ENCODE peak calls at places on chromosome 13, in nine cellular contexts. P is lung, Y is astrocyte of the spinal cord, R is fibroblast of lung, A is stomach, M is coronary artery, V is cardiac muscle cell, Q is heart right ventricle, S is tibial nerve. Z is an unnamed sample.
A peak's percentile ranks its signal among the peaks of the same experiment; 100 is the strongest.

GRCh38 chr13:87123987-87124784 is 547.0 kb upstream of the SLITRK5 start:
- DNase-seq in P (no peak), Y (peak; percentile 99), R (peak; percentile 100), A (no peak), M (no peak), V (peak; percentile 95), Q (peak; percentile 7), S (no peak), Z (no peak)

GRCh38 chr13:50438351-50438750 is 405.1 kb downstream of the DLEU7 start:
- DNase-seq in P (no peak), Y (no peak), R (no peak), A (no peak), M (no peak), V (no peak), Q (no peak), S (no peak), Z (no peak)

GRCh38 chr13:98710521-98710920 is 42.0 kb downstream of the SLC15A1 start:
- DNase-seq in P (no peak), Y (no peak), R (no peak), A (no peak), M (no peak), V (no peak), Q (no peak), S (no peak), Z (no peak)

GRCh38 chr13:21834511-21834910 is 163.6 kb downstream of the FGF9 start:
- DNase-seq in P (no peak), Y (no peak), R (no peak), A (no peak), M (no peak), V (no peak), Q (no peak), S (no peak), Z (no peak)

GRCh38 chr13:20197361-20197834 is 4.7 kb upstream of the GJB2 start:
- DNase-seq in P (no peak), Y (peak; percentile 79), R (peak; percentile 67), A (no peak), M (no peak), V (peak; percentile 58), Q (no peak), S (no peak), Z (no peak)

GRCh38 chr13:113928701-113929627 is 44.9 kb downstream of the C13orf46 start:
- DNase-seq in P (no peak), Y (peak; percentile 73), R (peak; percentile 90), A (peak; percentile 87), M (peak; percentile 93), V (peak; percentile 91), Q (peak; percentile 89), S (peak; percentile 86), Z (no peak)

GRCh38 chr13:82713681-82714405 is 1168.4 kb downstream of the SLITRK1 start:
- DNase-seq in P (no peak), Y (peak; percentile 22), R (peak; percentile 26), A (no peak), M (no peak), V (peak; percentile 8), Q (no peak), S (no peak), Z (no peak)

GRCh38 chr13:111093136-111093535 is 22.0 kb upstream of the ARHGEF7 start:
- DNase-seq in P (no peak), Y (no peak), R (no peak), A (no peak), M (no peak), V (no peak), Q (no peak), S (no peak), Z (no peak)

GRCh38 chr13:30116379-30116778 is 191.0 kb downstream of the KATNAL1 start:
- DNase-seq in P (no peak), Y (no peak), R (no peak), A (no peak), M (no peak), V (no peak), Q (no peak), S (no peak), Z (no peak)

GRCh38 chr13:110702591-110703526 is 3.1 kb downstream of the CARS2 start:
- DNase-seq in P (no peak), Y (peak; percentile 39), R (peak; percentile 61), A (no peak), M (no peak), V (peak; percentile 18), Q (no peak), S (no peak), Z (no peak)

GRCh38 chr13:31769581-31769980 is 30.3 kb downstream of the RXFP2 start:
- DNase-seq in P (no peak), Y (no peak), R (no peak), A (no peak), M (no peak), V (no peak), Q (no peak), S (no peak), Z (no peak)

DNA sequence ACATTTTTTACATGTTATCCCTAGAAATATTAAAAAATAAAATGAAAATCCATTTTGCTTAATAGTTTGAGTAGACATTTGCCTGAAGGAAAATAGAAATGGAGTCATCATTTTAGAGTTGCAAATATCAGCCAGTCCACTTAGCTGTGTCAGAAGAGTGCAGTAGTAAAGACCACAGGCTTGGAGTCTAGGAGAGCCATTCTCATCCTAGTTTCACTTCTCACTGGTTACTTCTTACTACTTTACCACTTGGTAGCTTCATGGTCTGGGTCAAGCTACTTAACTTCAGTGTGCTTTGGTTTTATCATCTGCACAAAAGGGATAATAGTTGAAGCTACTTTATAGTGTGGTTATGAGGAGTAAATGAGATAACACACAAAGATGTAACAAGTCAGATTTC is 286.5 kb upstream of the NBEA start:
- DNase-seq in P (no peak), Y (no peak), R (no peak), A (no peak), M (no peak), V (no peak), Q (no peak), S (no peak), Z (no peak)
- H3K4me3 ChIP-seq in P (no peak overlapping the region), Y (no peak overlapping the region), R (no peak overlapping the region), A (no peak overlapping the region), M (no peak overlapping the region), V (no peak overlapping the region), Q (no peak overlapping the region), S (no peak overlapping the region), Z (no peak overlapping the region)

GRCh38 chr13:76882431-76882830 is 3.8 kb downstream of the KCTD12 start:
- DNase-seq in P (no peak), Y (peak; percentile 13), R (peak; percentile 74), A (no peak), M (no peak), V (peak; percentile 76), Q (no peak), S (no peak), Z (no peak)
- TF ChIP-seq CTCF in P (no peak), Y (no peak), R (no peak), A (no peak), M (no peak), V (no peak), Q (no peak), S (no peak), Z (no peak)

DNA sequence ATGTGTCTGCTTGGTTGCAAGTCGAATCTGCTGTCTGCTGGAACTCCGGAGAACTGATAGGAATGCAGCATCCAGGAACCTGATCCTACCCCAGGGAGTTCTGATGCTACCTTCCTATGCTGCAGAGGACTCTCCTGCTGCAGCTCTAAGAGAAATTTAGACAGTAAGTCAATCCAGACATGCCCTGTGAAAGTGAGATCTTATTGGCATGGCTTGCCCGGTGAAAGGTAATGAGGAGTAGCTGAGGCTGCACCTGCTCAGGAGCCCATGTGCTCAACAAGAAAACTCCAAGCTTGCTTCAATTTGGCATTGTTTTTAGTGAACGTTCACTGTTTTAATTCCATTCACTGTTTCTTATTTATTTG is 217.3 kb upstream of the SERP2 start:
- DNase-seq in P (no peak), Y (no peak), R (no peak), A (no peak), M (no peak), V (no peak), Q (no peak), S (no peak), Z (no peak)
- H3K4me3 ChIP-seq in P (no peak overlapping the region), Y (no peak overlapping the region), R (no peak overlapping the region), A (peak overlapping the region; percentile 11), M (peak overlapping the region; percentile 37), V (no peak overlapping the region), Q (peak overlapping the region; percentile 34), S (no peak overlapping the region), Z (no peak overlapping the region)

DNA sequence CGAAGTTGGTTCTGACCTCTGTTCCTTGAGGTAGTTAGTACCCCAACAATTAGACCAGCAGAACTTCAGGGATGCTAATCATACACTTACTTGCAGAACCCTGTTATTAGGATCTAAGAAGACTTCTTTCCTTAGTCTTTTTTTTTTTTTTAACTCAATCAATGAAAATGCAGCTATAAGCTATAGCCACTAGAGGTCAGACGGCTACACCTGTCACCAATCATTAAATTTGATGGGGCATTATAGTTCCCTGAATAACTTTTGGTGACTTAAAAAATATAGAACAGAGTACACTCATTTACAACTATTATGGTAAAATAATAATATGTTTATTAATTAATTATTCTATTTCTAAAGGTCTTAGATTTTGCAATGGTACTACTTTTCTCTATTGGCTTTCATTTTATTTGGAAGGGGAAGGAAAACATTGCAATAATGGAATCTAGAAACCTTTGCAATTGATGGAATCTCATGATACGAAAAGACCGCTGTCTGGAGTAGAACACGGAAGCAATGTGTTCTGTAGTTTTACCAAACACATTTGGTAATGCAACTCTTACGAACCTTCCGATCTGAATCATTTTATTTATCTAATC is 483.2 kb downstream of the DIAPH3 start:
- DNase-seq in P (no peak), Y (peak; percentile 34), R (peak; percentile 59), A (no peak), M (no peak), V (peak; percentile 49), Q (no peak), S (no peak), Z (no peak)
- TF ChIP-seq CTCF in P (peak; percentile 14), Y (peak; percentile 71), R (peak; percentile 75), A (peak; percentile 71), M (peak; percentile 35), V (peak; percentile 78), Q (peak; percentile 18), S (peak; percentile 48), Z (peak; percentile 57)

GRCh38 chr13:39600766-39601165 is 2.2 kb downstream of the LHFPL6 start:
- DNase-seq in P (no peak), Y (peak; percentile 47), R (no peak), A (no peak), M (peak; percentile 80), V (peak; percentile 27), Q (peak; percentile 73), S (peak; percentile 38), Z (no peak)
- H3K4me3 ChIP-seq in P (peak overlapping the region; percentile 33), Y (peak overlapping the region; percentile 88), R (peak overlapping the region; percentile 90), A (peak overlapping the region; percentile 81), M (peak overlapping the region; percentile 92), V (no peak overlapping the region), Q (peak overlapping the region; percentile 91), S (peak overlapping the region; percentile 25), Z (no peak overlapping the region)

DNA sequence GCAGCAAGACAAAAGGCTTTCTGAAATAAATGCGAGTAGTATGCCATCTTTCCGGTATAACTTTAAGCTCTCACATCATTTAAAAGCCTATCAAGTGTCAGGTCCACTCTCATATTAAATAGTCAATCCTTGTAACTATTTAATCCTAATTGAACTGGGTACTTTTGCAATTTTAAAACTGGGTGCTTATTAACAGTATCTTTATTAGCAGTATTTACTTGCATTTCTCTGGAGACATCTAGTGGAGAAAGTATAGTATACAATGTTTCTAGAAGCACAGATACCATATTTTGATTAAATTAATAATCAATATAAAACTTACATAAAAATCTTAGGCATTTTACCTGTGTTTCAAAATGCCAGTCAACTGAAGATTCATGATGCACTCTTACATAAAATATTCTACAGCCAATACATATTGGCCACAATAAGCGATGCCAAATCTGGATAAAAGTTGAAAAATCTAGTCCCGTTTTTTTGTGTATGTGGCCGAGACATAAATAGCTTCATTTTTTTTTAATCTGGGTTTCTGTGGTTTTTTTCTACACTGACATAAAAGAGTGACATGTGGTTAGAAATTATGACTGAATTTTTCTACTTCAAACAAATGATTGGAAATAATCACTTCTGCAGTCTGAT is 4.3 kb upstream of the POSTN start:
- DNase-seq in P (no peak), Y (peak; percentile 60), R (peak; percentile 64), A (no peak), M (no peak), V (peak; percentile 51), Q (no peak), S (no peak), Z (no peak)
- TF ChIP-seq CTCF in P (no peak), Y (peak; percentile 49), R (no peak), A (no peak), M (peak; percentile 40), V (peak; percentile 55), Q (peak; percentile 47), S (peak; percentile 43), Z (no peak)